ENCODE peak calls at places on chromosomes 5 and 9, in eight cellular contexts. P is stomach, G is transverse colon, V is HCT116, Z is breast epithelium, L is GM12878, C is vagina, N is endothelial cell of umbilical vein. A is an unnamed sample.

GRCh38 chr5:169917425-169917824 is 62.9 kb downstream of the INSYN2B start:
- DNase-seq in P (no peak), C (no peak), V (no peak), Z (no peak), L (no peak), N (no peak), G (no peak), A (no peak)

GRCh38 chr9:84230355-84231136 is 110.0 kb downstream of the SLC28A3 start:
- DNase-seq in Z (no peak), N (no peak), G (no peak), C (no peak), V (no peak), P (no peak), L (no peak), A (no peak)

GRCh38 chr9:73529666-73530065 is 378.0 kb downstream of the ANXA1 start:
- DNase-seq in V (no peak), P (no peak), Z (no peak), C (no peak), N (no peak), G (no peak), L (no peak), A (no peak)

GRCh38 chr5:130000460-130000859 is 96.2 kb downstream of the CHSY3 start:
- DNase-seq in N (no peak), P (no peak), Z (no peak), G (no peak), V (no peak), C (no peak), L (no peak), A (no peak)

GRCh38 chr9:78930281-78930680 is 633.4 kb downstream of the PSAT1 start:
- DNase-seq in G (no peak), N (no peak), V (no peak), L (no peak), P (no peak), Z (no peak), C (no peak), A (no peak)

GRCh38 chr5:87229780-87230179 is 37.9 kb upstream of the RASA1 start:
- DNase-seq in Z (no peak), L (no peak), N (no peak), P (no peak), C (no peak), V (no peak), G (no peak), A (no peak)

GRCh38 chr9:84897362-84898094 is 228.0 kb downstream of the NTRK2 start:
- DNase-seq in V (no peak), N (no peak), G (no peak), L (no peak), Z (no peak), P (no peak), C (no peak), A (no peak)

GRCh38 chr9:78685471-78685870 is 388.5 kb downstream of the PSAT1 start:
- DNase-seq in C (no peak), G (no peak), V (no peak), L (no peak), Z (no peak), N (no peak), P (no peak), A (no peak)

GRCh38 chr5:17772232-17772631 is 138.0 kb downstream of the TAF11L14 start:
- DNase-seq in N (no peak), V (no peak), L (no peak), Z (no peak), C (no peak), P (no peak), G (no peak), A (no peak)

GRCh38 chr9:84177397-84177796 is 163.2 kb downstream of the SLC28A3 start:
- DNase-seq in C (no peak), G (no peak), V (no peak), L (no peak), N (no peak), Z (no peak), P (no peak), A (no peak)

GRCh38 chr5:53994148-53994547 is 316.2 kb downstream of the ARL15 start:
- DNase-seq in N (no peak), C (no peak), V (no peak), Z (no peak), G (no peak), P (no peak), L (no peak), A (no peak)

GRCh38 chr5:167644619-167645018 is 646.8 kb upstream of the WWC1 start:
- DNase-seq in G (no peak), Z (no peak), V (no peak), C (no peak), L (no peak), N (no peak), P (no peak), A (no peak)

GRCh38 chr5:126720369-126720768 is 56.6 kb upstream of the LMNB1 start:
- DNase-seq in N (no peak), C (no peak), Z (no peak), P (no peak), L (no peak), G (no peak), V (no peak), A (no peak)

GRCh38 chr5:126723643-126724042 is 53.3 kb upstream of the LMNB1 start:
- DNase-seq in N (no peak), G (no peak), P (no peak), C (no peak), V (no peak), L (no peak), Z (no peak), A (no peak)

GRCh38 chr5:126716861-126717260 is 60.1 kb upstream of the LMNB1 start:
- DNase-seq in V (no peak), G (no peak), Z (no peak), P (no peak), N (no peak), L (no peak), C (no peak), A (no peak)

GRCh38 chr5:126718246-126718868 is 58.6 kb upstream of the LMNB1 start:
- DNase-seq in V (no peak), P (no peak), G (no peak), C (no peak), Z (no peak), L (no peak), N (no peak), A (no peak)
- TF ChIP-seq POLR2A in V (no peak), P (no peak), G (no peak), C (no peak), Z (no peak), L (no peak), N (no peak), A (no peak)

GRCh38 chr9:127444283-127444920 is 6.8 kb downstream of the RPL12 start:
- DNase-seq in G (no peak), C (no peak), V (no peak), L (no peak), N (no peak), P (no peak), Z (no peak), A (no peak)
- TF ChIP-seq POLR2AphosphoS5 in G (no peak), C (no peak), V (no peak), L (no peak), N (no peak), P (no peak), Z (no peak), A (peak)

GRCh38 chr5:150186137-150186536 is 3.7 kb upstream of the SLC6A7 start:
- DNase-seq in P (no peak), L (no peak), N (no peak), C (no peak), V (no peak), Z (no peak), G (no peak), A (no peak)

GRCh38 chr5:150184006-150184405 is 5.9 kb upstream of the SLC6A7 start:
- DNase-seq in G (no peak), Z (no peak), V (no peak), P (no peak), L (no peak), N (no peak), C (no peak), A (no peak)

GRCh38 chr5:150184990-150185952 is 4.6 kb upstream of the SLC6A7 start:
- DNase-seq in P (peak), V (no peak), Z (no peak), G (peak), N (no peak), C (no peak), L (no peak), A (no peak)

GRCh38 chr5:150188146-150188842 is 1.6 kb upstream of the SLC6A7 start:
- DNase-seq in L (no peak), V (no peak), P (no peak), G (peak), C (no peak), Z (no peak), N (no peak), A (no peak)

DNA sequence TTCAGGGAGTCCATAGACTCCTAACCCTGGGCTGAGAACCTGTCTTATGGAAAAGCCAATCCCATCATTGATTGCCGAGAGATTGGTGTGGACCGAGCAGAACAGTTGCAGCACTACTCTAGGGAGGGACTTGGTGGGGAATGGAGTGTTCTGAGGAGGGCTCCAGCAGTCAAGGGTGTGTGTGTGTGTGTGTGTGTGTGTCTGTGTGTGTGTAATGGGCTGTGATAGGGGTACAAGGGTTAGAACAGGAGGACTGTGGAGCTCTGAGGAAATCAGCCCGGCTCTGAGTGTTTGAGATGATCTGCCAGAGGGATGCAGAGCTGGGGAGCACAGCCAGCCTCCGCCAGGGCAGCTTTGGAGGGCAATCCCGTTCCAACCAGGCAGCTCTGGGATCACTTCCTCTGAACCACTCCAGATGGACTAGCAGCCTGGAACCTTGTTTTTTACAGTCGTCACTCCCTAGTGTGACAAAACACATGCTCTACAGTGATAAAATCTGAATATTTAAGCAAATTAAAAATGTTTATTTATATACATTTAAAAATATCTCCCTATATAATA is 3.0 kb upstream of the SLC6A7 start:
- DNase-seq in N (no peak), Z (no peak), P (no peak), G (no peak), C (no peak), L (no peak), V (no peak), A (no peak)
- TF ChIP-seq POLR2A in N (no peak), Z (no peak), P (no peak), G (no peak), C (no peak), L (no peak), V (no peak), A (no peak)

GRCh38 chr9:130867556-130867955 is 29.1 kb downstream of the QRFP start:
- DNase-seq in N (no peak), G (no peak), L (no peak), P (no peak), C (no peak), V (no peak), Z (no peak), A (no peak)

GRCh38 chr9:130865921-130866320 is 30.7 kb downstream of the QRFP start:
- DNase-seq in L (no peak), V (no peak), G (no peak), Z (no peak), N (no peak), C (no peak), P (no peak), A (no peak)

GRCh38 chr9:130864541-130864940 is 29.5 kb downstream of the ABL1 start:
- DNase-seq in C (no peak), P (no peak), N (no peak), L (no peak), Z (no peak), G (no peak), V (no peak), A (no peak)

GRCh38 chr9:130868230-130868629 is 28.4 kb downstream of the QRFP start:
- DNase-seq in P (no peak), G (no peak), C (no peak), N (no peak), V (no peak), L (no peak), Z (no peak), A (no peak)

DNA sequence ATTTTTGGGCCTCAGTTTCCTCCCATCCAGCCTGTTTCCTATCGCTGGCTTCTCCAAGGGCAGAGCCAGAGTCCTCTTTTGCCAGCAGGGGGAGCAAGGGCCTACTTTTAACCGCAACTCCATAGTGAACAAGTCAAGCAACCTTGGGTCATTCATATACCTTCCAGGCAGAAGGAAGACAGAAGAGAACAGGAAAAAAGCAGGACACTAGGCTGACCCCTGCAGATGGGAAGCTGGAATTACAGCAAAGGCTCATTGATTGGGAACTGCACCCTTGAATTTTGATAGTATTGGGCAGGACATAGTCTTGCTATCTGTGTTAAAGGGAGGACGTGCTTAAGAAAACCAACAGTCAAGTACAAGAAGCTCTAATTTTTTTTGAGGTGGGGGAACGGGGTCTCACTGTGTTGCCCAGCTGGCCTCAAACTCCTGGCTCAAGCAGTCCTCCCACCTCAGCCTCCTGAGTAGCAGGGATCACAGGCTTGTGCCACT is 30.1 kb downstream of the QRFP start:
- DNase-seq in C (no peak), Z (peak), V (peak), N (peak), G (peak), P (peak), L (peak), A (no peak)
- TF ChIP-seq POLR2AphosphoS5 in C (peak), Z (no peak), V (no peak), N (no peak), G (peak), P (no peak), L (no peak), A (no peak)

DNA sequence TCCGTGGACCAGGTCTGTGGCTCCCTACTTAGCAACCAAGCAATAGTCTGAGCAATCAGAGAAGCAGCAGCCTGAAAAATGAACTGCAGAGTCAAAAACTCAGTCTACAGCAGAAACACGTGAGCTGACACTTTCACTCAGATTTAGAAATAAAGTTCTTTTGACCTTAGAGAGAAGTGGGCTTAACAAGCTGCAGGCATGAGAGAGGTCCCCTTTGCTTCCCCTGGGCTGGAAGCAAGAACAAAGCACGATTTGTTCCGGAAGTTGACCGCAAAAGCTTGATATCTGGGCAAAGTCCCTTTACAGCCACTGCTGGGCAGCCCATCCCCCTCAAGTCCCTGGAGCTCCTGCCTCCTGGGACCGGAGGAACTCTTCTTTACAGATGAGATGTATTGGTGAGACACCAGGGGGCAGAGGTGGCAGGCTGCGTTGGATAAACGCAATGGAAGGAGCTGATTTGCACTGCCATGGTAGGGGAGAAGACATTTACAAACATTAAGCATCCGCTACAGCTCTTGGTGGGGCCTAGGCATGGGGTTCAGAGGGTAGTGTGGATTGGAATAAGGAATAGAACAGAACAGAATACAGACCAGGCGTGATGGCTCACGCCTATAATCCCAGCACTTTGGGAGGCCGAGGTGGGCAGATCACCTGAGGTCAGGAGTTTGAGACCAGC is 5.8 kb upstream of the SOWAHA start:
- DNase-seq in L (peak), C (no peak), G (peak), N (no peak), Z (no peak), P (peak), V (peak), A (no peak)
- TF ChIP-seq POLR2A in L (no peak), C (no peak), G (peak), N (no peak), Z (no peak), P (no peak), V (no peak), A (no peak)

GRCh38 chr5:142549834-142550233 is 136.1 kb downstream of the FGF1 start:
- DNase-seq in C (no peak), L (no peak), N (no peak), P (no peak), Z (no peak), V (no peak), G (no peak), A (no peak)

GRCh38 chr5:142550471-142550870 is 135.4 kb downstream of the FGF1 start:
- DNase-seq in V (no peak), L (no peak), Z (no peak), N (no peak), C (no peak), P (no peak), G (no peak), A (no peak)

GRCh38 chr5:142547445-142548374 is 138.2 kb downstream of the FGF1 start:
- DNase-seq in G (no peak), P (no peak), V (no peak), N (no peak), L (no peak), C (no peak), Z (no peak), A (no peak)

GRCh38 chr5:142551242-142552067 is 134.4 kb downstream of the FGF1 start:
- DNase-seq in C (no peak), Z (no peak), G (no peak), L (no peak), N (no peak), V (no peak), P (no peak), A (no peak)

DNA sequence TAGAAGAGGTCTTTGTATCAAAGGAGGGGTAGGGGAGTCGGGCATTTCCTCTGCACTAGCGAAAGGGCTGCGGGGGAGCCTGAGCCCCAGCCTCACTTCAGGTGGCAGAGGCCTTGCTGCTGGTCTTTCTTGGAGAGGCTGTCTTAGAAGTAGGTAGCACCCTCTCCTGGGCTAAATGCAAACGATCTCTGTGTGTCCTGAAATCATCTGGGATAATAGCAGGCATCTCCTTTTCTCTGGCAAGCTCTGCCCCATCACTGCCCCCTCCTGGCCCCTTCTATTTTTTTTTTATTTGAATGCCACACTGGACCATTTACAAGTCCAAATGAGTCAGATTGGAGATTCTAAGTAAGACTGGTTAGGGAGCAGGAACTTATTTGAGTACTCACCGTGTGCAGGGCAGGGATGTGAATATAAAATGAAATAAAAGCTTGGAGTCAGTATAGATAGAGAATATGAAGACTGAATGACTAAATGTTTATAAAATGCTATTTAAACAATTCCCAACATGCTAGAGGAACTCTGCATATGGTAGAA is 137.1 kb downstream of the FGF1 start:
- DNase-seq in L (peak), C (no peak), N (peak), P (peak), G (peak), V (peak), Z (no peak), A (peak)
- TF ChIP-seq POLR2AphosphoS5 in L (no peak), C (peak), N (no peak), P (no peak), G (no peak), V (peak), Z (no peak), A (no peak)